ENCODE peak calls at places on chromosome X, in four cellular contexts. M, B, P and I are unnamed samples.

GRCh38 chrX:153765138-153766079 is 1.4 kb downstream of the PLXNB3 start:
- DNase-seq in M (no peak), B (peak; percentile 82), P (no peak), I (peak; percentile 33)

GRCh38 chrX:129777218-129777768 is 2.5 kb upstream of the SASH3 start:
- DNase-seq in M (no peak), B (no peak), P (no peak), I (peak; percentile 19)

GRCh38 chrX:9369802-9370291 is 95.0 kb upstream of the TBL1X start:
- DNase-seq in M (no peak), B (no peak), P (no peak), I (no peak)

GRCh38 chrX:123084797-123085196 is 99.3 kb upstream of the GRIA3 start:
- DNase-seq in M (peak; percentile 32), B (no peak), P (no peak), I (peak; percentile 74)

GRCh38 chrX:15745179-15745578 is 7.1 kb downstream of the CA5B start:
- DNase-seq in M (no peak), B (no peak), P (no peak), I (peak; percentile 54)

GRCh38 chrX:103052625-103053024 is 11.3 kb downstream of the BEX1 start:
- DNase-seq in M (no peak), B (no peak), P (no peak), I (peak; percentile 2)

GRCh38 chrX:103562801-103563200 is 22.5 kb upstream of the TCEAL4 start:
- DNase-seq in M (no peak), B (no peak), P (no peak), I (no peak)

GRCh38 chrX:41033299-41033698 is 51.9 kb upstream of the USP9X start:
- DNase-seq in M (peak; percentile 82), B (no peak), P (no peak), I (peak; percentile 55)

GRCh38 chrX:94329182-94329581 is 655.2 kb downstream of the FAM133A start:
- DNase-seq in M (no peak), B (no peak), P (no peak), I (no peak)

GRCh38 chrX:72016881-72017783 is 106.5 kb downstream of the NHSL2 start:
- DNase-seq in M (no peak), B (no peak), P (no peak), I (no peak)

GRCh38 chrX:72018277-72019112 is 107.8 kb downstream of the NHSL2 start:
- DNase-seq in M (peak; percentile 84), B (peak; percentile 97), P (no peak), I (peak; percentile 47)

GRCh38 chrX:72020788-72021187 is 110.1 kb downstream of the NHSL2 start:
- DNase-seq in M (no peak), B (no peak), P (peak; percentile 26), I (no peak)

GRCh38 chrX:72020204-72020603 is 109.6 kb downstream of the NHSL2 start:
- DNase-seq in M (no peak), B (no peak), P (no peak), I (no peak)

DNA sequence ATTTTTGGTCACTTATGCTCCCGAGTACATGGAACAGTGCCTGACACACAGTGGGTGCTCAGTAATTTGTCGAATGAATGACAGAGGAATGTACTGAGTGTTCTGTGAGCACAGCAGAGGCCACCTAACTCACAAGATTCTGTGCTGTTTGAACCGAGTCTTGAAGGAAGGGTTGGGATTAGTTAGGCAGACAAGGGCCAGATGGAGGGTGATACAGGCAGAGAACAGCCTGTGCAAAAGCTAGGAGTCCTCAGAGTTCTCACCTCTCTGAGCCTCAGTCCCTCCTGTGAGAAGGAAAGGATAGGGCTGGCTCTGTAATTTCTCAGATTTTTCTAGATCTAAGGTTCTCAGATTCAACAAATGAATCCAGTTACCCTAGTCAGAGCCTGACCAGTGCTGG is 108.8 kb downstream of the NHSL2 start:
- DNase-seq in M (no peak), B (no peak), P (no peak), I (no peak)
- H3K27ac ChIP-seq in M (no peak overlapping the region), B (no peak overlapping the region), P (no peak overlapping the region), I (no peak overlapping the region)

GRCh38 chrX:47513697-47514085 is 30.7 kb upstream of the ZNF41 start:
- DNase-seq in M (no peak), B (no peak), P (no peak), I (no peak)

GRCh38 chrX:47518105-47518504 is 35.1 kb upstream of the ZNF41 start:
- DNase-seq in M (no peak), B (no peak), P (no peak), I (peak; percentile 18)

GRCh38 chrX:47515941-47516649 is 33.1 kb upstream of the ZNF41 start:
- DNase-seq in M (peak; percentile 34), B (no peak), P (no peak), I (no peak)

DNA sequence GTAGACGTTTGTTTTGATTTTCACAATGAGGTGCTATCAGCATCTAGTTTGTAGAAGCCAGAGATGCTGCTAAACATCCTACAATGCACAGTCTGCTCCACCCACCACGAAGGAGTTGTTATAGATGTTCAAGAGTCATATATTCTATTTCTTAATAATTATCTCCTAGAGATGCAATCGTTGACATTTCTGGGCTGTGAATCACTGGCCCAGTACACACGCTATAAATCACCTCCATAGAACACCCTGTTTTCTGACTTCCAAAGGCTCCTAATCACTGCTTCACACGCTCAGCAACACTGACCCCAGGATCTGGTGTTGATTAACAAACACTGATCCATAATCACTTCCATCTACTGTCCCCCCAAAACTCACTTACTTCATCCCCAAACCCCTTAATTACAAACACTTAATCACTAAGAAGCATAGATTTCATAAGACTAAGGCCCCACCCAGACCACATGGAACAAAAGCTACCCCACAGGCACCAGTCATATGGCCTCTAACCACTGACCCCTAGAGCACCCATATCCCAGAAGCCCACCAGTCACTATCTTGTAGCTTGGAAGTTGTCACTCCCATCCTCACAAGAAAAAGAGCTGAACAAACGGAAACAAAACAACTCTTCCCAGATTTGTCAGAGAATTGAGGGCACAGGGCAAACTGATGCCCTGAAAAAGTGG is 31.7 kb upstream of the ZNF41 start:
- DNase-seq in M (peak; percentile 9), B (no peak), P (no peak), I (no peak)
- TF ChIP-seq PBX3 in M (no peak), B (no peak), P (no peak), I (no peak)

DNA sequence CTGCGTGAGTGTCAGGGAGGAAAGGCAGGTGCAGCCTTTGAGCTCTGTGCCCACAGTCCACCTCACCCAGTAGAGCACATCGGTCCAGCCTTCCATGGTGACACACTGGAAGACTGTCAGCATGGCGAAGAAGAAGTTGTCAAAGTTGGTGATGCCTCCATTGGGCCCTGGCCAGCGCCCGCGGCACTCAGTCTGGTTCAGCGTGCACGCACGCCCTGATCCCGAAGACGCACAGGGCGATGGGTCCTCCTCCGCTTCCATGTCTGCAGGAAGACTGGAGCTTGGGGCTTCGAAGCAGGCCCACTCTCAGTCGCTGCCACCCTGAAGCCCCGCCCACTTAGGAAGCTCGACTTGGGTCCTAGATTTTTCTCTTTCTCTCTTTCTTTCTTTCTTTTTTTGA is 5.0 kb downstream of the CACNA1F start:
- DNase-seq in M (no peak), B (no peak), P (no peak), I (no peak)
- H3K27ac ChIP-seq in M (no peak overlapping the region), B (no peak overlapping the region), P (no peak overlapping the region), I (no peak overlapping the region)

GRCh38 chrX:71487814-71488213 is 45.1 kb upstream of the OGT start:
- DNase-seq in M (no peak), B (no peak), P (no peak), I (peak; percentile 21)

GRCh38 chrX:71496476-71496875 is 36.4 kb upstream of the OGT start:
- DNase-seq in M (no peak), B (no peak), P (no peak), I (no peak)

GRCh38 chrX:71492086-71493065 is 40.5 kb upstream of the OGT start:
- DNase-seq in M (peak; percentile 50), B (peak; percentile 15), P (no peak), I (no peak)

GRCh38 chrX:71489540-71489939 is 43.4 kb upstream of the OGT start:
- DNase-seq in M (no peak), B (no peak), P (no peak), I (no peak)

DNA sequence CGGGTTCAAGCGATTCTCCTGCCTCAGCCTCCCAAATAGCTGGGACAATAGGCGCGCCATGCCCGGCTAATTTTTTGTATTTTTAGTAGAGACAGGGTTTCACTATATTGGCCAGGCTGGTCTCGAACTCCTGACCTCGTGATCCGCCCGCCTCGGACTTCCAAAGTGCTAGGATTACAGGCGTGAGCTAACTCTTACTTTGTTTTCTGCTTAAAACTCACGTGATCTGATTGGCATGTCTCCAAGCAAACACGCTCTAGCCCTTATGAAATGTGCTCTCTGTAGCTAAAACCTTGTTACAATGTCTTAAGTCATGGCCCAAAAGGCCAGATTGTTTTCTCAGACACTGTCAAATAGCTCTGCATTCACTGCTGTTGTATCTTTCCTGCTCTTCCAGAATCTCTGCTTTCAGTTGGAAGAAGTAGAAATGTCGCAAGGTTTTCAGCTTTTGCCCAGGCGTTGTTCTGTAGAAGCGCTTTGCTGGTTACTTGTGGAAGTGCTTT is 39.7 kb upstream of the OGT start:
- DNase-seq in M (no peak), B (no peak), P (no peak), I (peak; percentile 6)
- TF ChIP-seq PBX3 in M (no peak), B (no peak), P (no peak), I (no peak)

GRCh38 chrX:51776851-51777250 is 33.6 kb downstream of the GSPT2 start:
- DNase-seq in M (no peak), B (no peak), P (no peak), I (no peak)

DNA sequence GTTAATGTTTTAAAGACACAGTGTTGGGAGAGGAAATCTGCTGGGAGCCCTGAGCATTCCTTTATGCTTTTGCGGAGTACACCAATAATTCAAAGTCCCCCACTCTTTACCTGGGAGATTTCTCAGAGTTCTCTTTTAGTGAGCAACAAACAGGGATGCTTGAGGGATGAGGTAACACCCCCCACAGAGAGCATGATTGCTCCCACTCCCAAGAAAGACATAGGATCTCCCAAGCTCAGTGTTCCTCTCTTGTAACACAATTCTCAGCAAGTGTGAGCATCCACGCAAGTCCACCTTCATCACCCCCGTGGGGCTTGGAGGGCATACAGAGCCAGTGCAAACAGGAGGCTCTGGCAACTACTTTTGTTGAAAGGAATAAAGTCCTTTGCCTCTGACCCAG is 36.1 kb downstream of the GSPT2 start:
- DNase-seq in M (no peak), B (no peak), P (no peak), I (no peak)
- H3K27ac ChIP-seq in M (no peak overlapping the region), B (no peak overlapping the region), P (no peak overlapping the region), I (no peak overlapping the region)

DNA sequence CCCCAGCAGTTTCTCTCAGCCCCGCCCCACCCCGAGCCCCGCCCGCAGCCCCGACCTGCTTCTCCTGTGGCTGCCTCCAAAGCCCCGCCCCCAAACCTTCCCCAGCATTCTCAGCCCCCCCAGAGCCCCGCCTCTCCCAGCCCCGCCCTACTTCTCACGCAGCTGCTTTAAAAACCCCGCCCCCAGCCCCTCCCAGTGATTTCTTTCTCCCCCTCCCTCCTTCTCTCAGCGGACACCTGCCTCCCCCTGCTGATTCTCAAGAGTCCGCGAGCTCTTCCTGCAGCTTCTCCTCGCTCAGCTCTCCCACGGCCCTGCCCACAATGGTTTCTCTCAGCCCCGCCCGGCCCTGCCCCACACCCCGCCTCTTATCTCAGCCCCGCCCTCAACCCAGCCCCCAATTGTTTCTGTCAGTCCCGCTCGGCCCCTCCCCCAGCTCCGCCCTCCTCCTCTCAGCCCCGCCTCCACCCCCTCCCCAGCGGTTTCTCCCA is 635 bp upstream of the EOLA1 start:
- DNase-seq in M (peak; percentile 91), B (peak; percentile 84), P (no peak), I (peak; percentile 70)
- TF ChIP-seq PBX3 in M (no peak), B (no peak), P (peak; percentile 13), I (no peak)